ENCODE peak calls at places on chromosomes 12 and 14, in four cellular contexts. L, T, I and K are unnamed samples.

GRCh38 chr14:101064718-101065117 is 161.2 kb upstream of the RTL1 start:
- DNase-seq in L (no peak), T (no peak), I (no peak), K (no peak)

GRCh38 chr14:102333395-102333794 is 13.8 kb downstream of the ZNF839 start:
- DNase-seq in L (no peak), T (no peak), I (no peak), K (no peak)

GRCh38 chr14:93095742-93096510 is 19.8 kb downstream of the ITPK1 start:
- DNase-seq in L (no peak), T (no peak), I (no peak), K (no peak)

GRCh38 chr14:54669759-54670630 is 103.1 kb downstream of the SAMD4A start:
- DNase-seq in L (no peak), T (no peak), I (no peak), K (no peak)

GRCh38 chr12:19757317-19757877 is 318.1 kb downstream of the AEBP2 start:
- DNase-seq in L (no peak), T (no peak), I (no peak), K (no peak)

GRCh38 chr12:102883204-102883799 is 33.7 kb downstream of the PAH start:
- DNase-seq in L (peak; percentile 83), T (peak; percentile 7), I (peak; percentile 74), K (peak; percentile 80)

GRCh38 chr14:55265197-55265596 is 6.0 kb upstream of the FBXO34 start:
- DNase-seq in L (no peak), T (no peak), I (no peak), K (no peak)

GRCh38 chr12:4320859-4321701 is at the start of gene TIGAR:
- DNase-seq in L (peak; percentile 94), T (peak; percentile 75), I (peak; percentile 97), K (peak; percentile 96)

GRCh38 chr14:36097356-36097755 is 79.2 kb downstream of the PTCSC3 start:
- DNase-seq in L (no peak), T (no peak), I (no peak), K (no peak)

GRCh38 chr12:57085999-57086950 is 2.6 kb upstream of the NAB2 start:
- DNase-seq in L (peak; percentile 62), T (no peak), I (peak; percentile 87), K (peak; percentile 55)

GRCh38 chr14:67335781-67336180 is 23.8 kb downstream of the ATP6V1D start:
- DNase-seq in L (peak; percentile 20), T (no peak), I (no peak), K (peak; percentile 18)

GRCh38 chr14:58898655-58899316 is 261.0 kb downstream of the DACT1 start:
- DNase-seq in L (no peak), T (no peak), I (no peak), K (no peak)

GRCh38 chr12:20722142-20722541 is 27.0 kb downstream of the SLCO1C1 start:
- DNase-seq in L (no peak), T (no peak), I (no peak), K (no peak)

GRCh38 chr14:79150226-79150625 is 980.1 kb downstream of the NRXN3 start:
- DNase-seq in L (no peak), T (no peak), I (no peak), K (no peak)

GRCh38 chr14:65167072-65167645 is 64.8 kb upstream of the MAX start:
- DNase-seq in L (no peak), T (no peak), I (no peak), K (no peak)

GRCh38 chr12:84913151-84913550 is 552 bp upstream of the SLC6A15 start:
- DNase-seq in L (no peak), T (no peak), I (peak; percentile 61), K (peak; percentile 28)

GRCh38 chr14:39265032-39265431 is 31.3 kb downstream of the MIA2 start:
- DNase-seq in L (peak; percentile 23), T (no peak), I (no peak), K (no peak)

GRCh38 chr14:51807355-51807754 is 53.1 kb upstream of the GNG2 start:
- DNase-seq in L (no peak), T (no peak), I (no peak), K (no peak)

GRCh38 chr12:125773033-125773432 is 707.8 kb downstream of the AACS start:
- DNase-seq in L (peak; percentile 7), T (no peak), I (peak; percentile 88), K (no peak)
- TF ChIP-seq CTCF in L (no peak), T (no peak), I (peak; percentile 79), K (peak; percentile 17)

GRCh38 chr14:26004342-26004741 is 593.5 kb downstream of the NOVA1 start:
- DNase-seq in L (no peak), T (no peak), I (no peak), K (no peak)

DNA sequence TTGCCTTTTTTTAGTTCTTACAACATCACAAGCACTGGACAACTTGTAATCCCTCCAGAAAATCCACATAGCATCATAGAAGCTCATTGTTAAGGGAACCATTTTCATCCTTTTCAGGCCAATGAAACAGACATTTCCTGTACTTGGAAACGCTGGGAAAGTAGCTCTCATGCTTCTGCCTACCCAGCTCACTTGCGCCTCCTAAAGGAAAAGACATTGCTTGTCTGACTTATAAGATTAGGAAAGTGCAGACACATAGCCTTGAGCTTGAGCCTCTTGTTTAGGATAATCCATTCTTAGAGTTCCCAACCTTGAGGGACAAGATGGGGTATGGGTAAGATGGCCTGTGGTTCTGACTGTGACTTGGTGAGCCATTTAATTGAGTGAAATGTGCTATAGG is 589.5 kb downstream of the NOVA1 start:
- DNase-seq in L (no peak), T (no peak), I (peak; percentile 54), K (peak; percentile 45)
- TF ChIP-seq CTCF in L (no peak), T (no peak), I (peak; percentile 76), K (peak; percentile 44)

GRCh38 chr14:97638864-97639263 is 841.7 kb downstream of the VRK1 start:
- DNase-seq in L (no peak), T (no peak), I (no peak), K (no peak)

GRCh38 chr14:97640031-97640430 is 842.8 kb downstream of the VRK1 start:
- DNase-seq in L (no peak), T (no peak), I (peak; percentile 65), K (no peak)

DNA sequence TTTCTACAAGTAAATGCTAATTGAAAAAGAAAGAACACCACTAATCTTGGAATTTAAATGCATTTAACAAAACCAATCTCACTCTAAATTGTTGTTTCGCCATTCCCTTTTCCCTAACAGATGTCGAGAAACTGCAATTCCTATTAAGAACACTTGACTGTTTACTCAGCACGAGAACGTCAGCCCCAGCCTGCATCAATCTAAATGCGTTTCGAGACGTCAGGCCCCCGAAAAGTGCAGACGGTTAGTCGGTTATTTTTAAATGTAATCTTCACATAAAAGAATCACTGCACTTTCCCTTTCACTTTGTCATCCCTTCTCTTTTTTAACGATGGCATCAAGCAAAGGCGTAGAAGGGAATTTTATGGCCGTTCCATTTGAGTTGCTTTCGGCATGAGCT is 837.6 kb downstream of the VRK1 start:
- DNase-seq in L (no peak), T (peak; percentile 16), I (no peak), K (no peak)
- TF ChIP-seq CTCF in L (no peak), T (no peak), I (no peak), K (no peak)

GRCh38 chr14:23485311-23485710 is 15.8 kb downstream of the NGDN start:
- DNase-seq in L (no peak), T (no peak), I (peak; percentile 41), K (no peak)

GRCh38 chr14:23481362-23481970 is 12.0 kb downstream of the NGDN start:
- DNase-seq in L (no peak), T (no peak), I (no peak), K (peak; percentile 26)

GRCh38 chr14:23482814-23483128 is 13.3 kb downstream of the NGDN start:
- DNase-seq in L (no peak), T (no peak), I (no peak), K (no peak)

GRCh38 chr14:23481992-23482813 is 12.7 kb downstream of the NGDN start:
- DNase-seq in L (no peak), T (no peak), I (no peak), K (no peak)

DNA sequence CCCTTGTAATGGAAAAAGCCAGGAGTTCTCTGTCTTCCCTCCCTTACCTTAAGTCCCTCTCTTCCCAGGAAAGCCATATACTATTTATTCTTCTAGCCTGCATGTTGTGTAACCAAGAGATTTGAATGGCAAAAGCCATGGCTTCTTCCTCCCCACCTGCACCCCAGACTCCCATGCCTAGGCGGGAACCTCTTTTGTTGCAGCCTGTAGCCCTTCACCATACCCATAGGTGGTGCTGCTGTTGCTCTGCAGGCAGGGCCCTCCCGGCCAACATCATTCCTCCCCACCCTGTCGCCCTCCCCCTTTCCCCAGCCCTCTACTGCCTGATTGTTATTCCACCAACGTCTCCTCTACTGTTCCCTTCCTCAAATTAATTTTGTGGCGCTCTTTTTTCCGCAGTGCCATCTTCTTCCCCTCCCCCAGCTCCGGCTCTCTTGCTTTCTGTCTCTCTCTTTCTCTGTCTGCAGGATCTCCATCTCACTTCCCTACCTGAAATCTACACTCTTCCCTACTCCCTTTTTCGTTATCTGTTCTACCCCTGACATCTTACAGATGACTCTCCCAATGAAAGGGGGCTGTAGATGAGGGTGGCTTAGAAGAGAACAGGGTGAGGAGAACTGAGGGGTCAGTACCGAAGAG is 13.8 kb downstream of the NGDN start:
- DNase-seq in L (peak; percentile 7), T (no peak), I (peak; percentile 89), K (peak; percentile 57)
- TF ChIP-seq CTCF in L (peak; percentile 26), T (no peak), I (peak; percentile 91), K (peak; percentile 54)

DNA sequence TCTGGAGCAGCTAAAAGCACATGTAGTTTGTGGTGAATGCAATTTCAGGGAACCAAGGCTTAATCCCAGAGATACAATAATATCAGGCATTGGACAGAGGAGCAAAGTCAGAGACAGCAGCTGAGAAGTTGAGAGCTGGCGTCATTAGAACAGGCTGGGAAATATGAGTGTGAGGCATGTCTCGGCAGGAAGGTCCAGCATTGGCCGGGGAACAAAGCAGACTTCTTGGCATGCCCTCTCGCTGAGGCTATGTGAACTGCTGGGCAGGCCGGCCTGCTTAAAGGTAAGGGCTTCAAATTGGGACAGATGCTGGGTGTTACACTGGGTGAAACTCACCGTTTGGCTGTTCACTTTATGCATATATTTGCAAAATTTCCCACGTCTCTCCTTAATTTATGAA is 125.4 kb downstream of the CAND1 start:
- DNase-seq in L (no peak), T (no peak), I (peak; percentile 61), K (no peak)
- TF ChIP-seq CTCF in L (no peak), T (no peak), I (peak; percentile 12), K (no peak)

GRCh38 chr12:54571166-54571856 is 17.1 kb downstream of the PPP1R1A start:
- DNase-seq in L (no peak), T (no peak), I (peak; percentile 54), K (no peak)
- TF ChIP-seq CTCF in L (no peak), T (no peak), I (peak; percentile 46), K (no peak)

DNA sequence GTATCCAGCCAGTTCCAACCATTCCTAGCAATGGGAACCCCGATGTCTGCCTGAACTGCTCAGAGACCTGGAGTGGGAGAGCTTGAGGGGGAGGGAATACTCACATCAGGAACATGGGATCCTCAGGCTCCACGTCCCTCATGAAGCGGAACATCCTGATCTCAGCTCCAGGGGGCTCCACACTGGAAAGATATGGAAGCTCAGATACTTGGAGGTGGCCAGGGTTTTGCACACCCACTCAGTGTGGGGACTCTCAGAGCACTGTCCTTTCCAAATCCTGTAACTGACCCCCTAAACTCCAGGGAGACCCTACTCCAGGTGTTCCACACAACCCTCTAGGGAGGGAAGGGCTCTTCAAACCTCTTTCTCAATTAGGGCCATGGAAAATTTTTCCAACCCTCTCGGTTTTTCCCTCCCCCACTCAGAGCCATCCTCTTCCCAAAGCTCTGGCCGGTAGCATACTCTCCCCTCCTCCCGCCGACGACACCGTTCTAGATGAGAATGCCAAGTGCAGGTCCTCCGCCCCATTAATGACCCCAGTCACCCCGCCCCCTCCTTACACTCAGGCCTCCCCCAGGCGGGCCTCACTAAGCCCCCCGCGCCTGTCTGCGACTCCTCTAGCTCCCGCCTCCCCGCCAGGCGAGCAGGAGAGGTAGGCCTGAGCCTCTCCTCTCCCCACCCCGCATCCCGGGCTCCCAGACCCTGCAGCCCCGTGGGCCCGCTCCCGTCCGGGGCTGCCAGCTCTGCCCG is 585 bp downstream of the MLF2 start:
- DNase-seq in L (no peak), T (no peak), I (peak; percentile 68), K (peak; percentile 38)
- TF ChIP-seq CTCF in L (no peak), T (no peak), I (peak; percentile 42), K (peak; percentile 18)